ENCODE peak calls at places on chromosome 7, in five cellular contexts. V is immature natural killer cell; E is T-cell; X is stimulated activated CD4-positive, alpha-beta T cell treated with anti-CD3 and anti-CD28 coated beads, Interleukin-12 subunit alpha, Interleukin-12 subunit beta, amount 100 ng/mL, for 48 hours; C is cardiac muscle cell. Q is an unnamed sample.

GRCh38 chr7:94382155-94382554 is 12.5 kb upstream of the COL1A2 start:
- DNase-seq in X (no peak), C (no peak), V (no peak), E (no peak), Q (no peak)

GRCh38 chr7:85924062-85924461 is 719.6 kb upstream of the GRM3 start:
- DNase-seq in X (no peak), V (no peak), C (no peak), E (no peak), Q (no peak)

GRCh38 chr7:29309041-29309860 is 114.7 kb downstream of the CHN2 start:
- DNase-seq in X (no peak), V (no peak), C (peak), E (no peak), Q (no peak)

GRCh38 chr7:24653316-24654085 is 80.2 kb downstream of the PALS2 start:
- DNase-seq in V (peak), C (no peak), E (no peak), X (no peak), Q (no peak)

GRCh38 chr7:149427096-149427680 is 33.7 kb downstream of the ZNF777 start:
- DNase-seq in V (no peak), X (no peak), C (no peak), E (no peak), Q (no peak)

GRCh38 chr7:70582921-70583895 is 548.7 kb upstream of the GALNT17 start:
- DNase-seq in X (no peak), C (no peak), E (no peak), V (no peak), Q (no peak)

GRCh38 chr7:44384586-44385383 is 59.4 kb upstream of the CAMK2B start:
- DNase-seq in C (no peak), V (no peak), E (no peak), X (no peak), Q (no peak)

GRCh38 chr7:44748042-44748947 is at the start of gene ZMIZ2:
- DNase-seq in X (peak), V (peak), E (peak), C (peak), Q (peak)

GRCh38 chr7:158476303-158476932 is 111.2 kb downstream of the PTPRN2 start:
- DNase-seq in V (no peak), X (no peak), E (no peak), C (no peak), Q (no peak)

GRCh38 chr7:107712025-107712424 is 31.9 kb upstream of the CBLL1 start:
- DNase-seq in X (no peak), C (no peak), E (no peak), V (no peak), Q (no peak)

GRCh38 chr7:117075934-117076333 is 122.6 kb downstream of the ST7 start:
- DNase-seq in V (no peak), C (no peak), X (no peak), E (no peak), Q (no peak)

GRCh38 chr7:82018226-82018625 is 248.4 kb upstream of the HGF start:
- DNase-seq in E (no peak), V (no peak), X (no peak), C (no peak), Q (no peak)

GRCh38 chr7:96426027-96426426 is 104.1 kb upstream of the SLC25A13 start:
- DNase-seq in X (no peak), C (peak), V (no peak), E (no peak), Q (no peak)

GRCh38 chr7:151025924-151026671 is 1.8 kb upstream of the ATG9B start:
- DNase-seq in E (no peak), C (no peak), V (no peak), X (no peak), Q (no peak)

Q was measured in naive B cell.